ENCODE peak calls at places on chromosomes 6 and 20, in four cellular contexts. H is GM12878, Y is K562, T is HepG2. N is an unnamed sample.

GRCh38 chr6:153170511-153170910 is 39.4 kb upstream of the RGS17 start:
- DNase-seq in H (no peak), Y (no peak), T (no peak), N (no peak)

GRCh38 chr6:110332281-110332680 is 25.9 kb downstream of the METTL24 start:
- DNase-seq in H (no peak), Y (no peak), T (no peak), N (no peak)

GRCh38 chr20:11323821-11324220 is 593.9 kb upstream of the BTBD3 start:
- DNase-seq in H (no peak), Y (no peak), T (no peak), N (no peak)

GRCh38 chr20:31605902-31606677 is 1.0 kb downstream of the ID1 start:
- DNase-seq in H (no peak), Y (peak), T (peak), N (no peak)

GRCh38 chr6:42199106-42199981 is 4.6 kb upstream of the GUCA1B start:
- DNase-seq in H (no peak), Y (peak), T (peak), N (no peak)

GRCh38 chr20:61817575-61817974 is 248.1 kb downstream of the TAF4 start:
- DNase-seq in H (no peak), Y (no peak), T (no peak), N (no peak)

GRCh38 chr6:130895516-130895915 is 68.3 kb downstream of the SMLR1 start:
- DNase-seq in H (no peak), Y (no peak), T (no peak), N (no peak)

GRCh38 chr20:52972190-52972937 is at the start of gene TSHZ2:
- DNase-seq in H (no peak), Y (no peak), T (peak), N (peak)

GRCh38 chr6:140203611-140204553 is 829.4 kb upstream of the CITED2 start:
- DNase-seq in H (no peak), Y (no peak), T (no peak), N (no peak)

GRCh38 chr20:36472656-36473071 is 68.7 kb upstream of the MYL9 start:
- DNase-seq in H (no peak), Y (peak), T (no peak), N (no peak)

GRCh38 chr6:41177287-41177686 is 14.4 kb upstream of the TREM2 start:
- DNase-seq in H (no peak), Y (no peak), T (no peak), N (no peak)

GRCh38 chr20:48908661-48909316 is 12.7 kb upstream of the ARFGEF2 start:
- DNase-seq in H (no peak), Y (no peak), T (no peak), N (no peak)

GRCh38 chr6:89745728-89746127 is 73.9 kb downstream of the MDN1 start:
- DNase-seq in H (no peak), Y (no peak), T (no peak), N (no peak)

GRCh38 chr6:37222125-37222967 is 35.2 kb upstream of the TBC1D22B start:
- DNase-seq in H (peak), Y (peak), T (peak), N (peak)

GRCh38 chr20:49447946-49448809 is 34.3 kb downstream of the KCNB1 start:
- DNase-seq in H (no peak), Y (no peak), T (no peak), N (no peak)

GRCh38 chr6:19995575-19996257 is 158.5 kb downstream of the ID4 start:
- DNase-seq in H (no peak), Y (peak), T (no peak), N (no peak)
- TF ChIP-seq TARDBP in H (no peak), Y (no peak), T (no peak), N (no peak)

DNA sequence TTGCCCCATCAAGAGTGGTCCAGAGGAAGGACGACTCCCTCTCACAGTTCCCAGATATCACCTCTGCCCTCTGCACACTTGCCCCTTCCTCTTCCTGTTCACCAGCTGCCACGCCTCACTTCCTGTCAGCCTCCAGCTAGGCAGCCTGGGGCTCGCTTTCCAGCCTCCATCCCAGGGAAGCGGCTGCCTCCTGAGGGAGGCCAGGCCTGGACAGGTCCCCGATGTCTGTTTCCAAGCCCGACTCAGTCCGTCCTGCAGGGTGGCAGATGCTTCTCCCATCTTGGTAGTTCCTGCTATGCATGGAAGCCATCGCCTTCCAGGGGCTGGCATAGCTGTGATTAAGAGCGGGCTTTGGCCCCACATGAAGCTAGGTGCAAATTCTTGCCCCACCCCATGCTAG is 233.5 kb upstream of the PMEPA1 start:
- DNase-seq in H (no peak), Y (no peak), T (no peak), N (no peak)
- TF ChIP-seq FOXK2 in H (no peak), Y (no peak), T (no peak), N (no peak)

DNA sequence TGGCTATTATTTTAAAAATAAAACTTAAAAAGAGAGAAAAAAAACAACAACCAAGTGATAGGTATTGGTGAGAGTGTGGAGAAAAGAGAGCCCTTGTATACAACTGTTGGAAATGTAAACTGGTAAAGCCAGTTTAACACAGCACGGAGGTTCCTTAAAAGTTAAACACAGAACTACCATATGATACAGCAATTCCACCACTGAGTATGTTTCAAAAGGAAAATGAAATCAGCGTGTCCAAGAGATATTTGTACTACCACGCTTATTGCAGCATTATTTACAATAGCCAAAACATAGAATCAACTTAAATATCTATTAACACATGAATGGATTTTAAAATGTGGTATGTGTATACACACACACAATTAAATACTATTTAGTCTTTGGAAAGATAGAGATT is 1.1 kb downstream of the PTCHD4 start:
- DNase-seq in H (no peak), Y (no peak), T (peak), N (no peak)
- TF ChIP-seq TARDBP in H (no peak), Y (no peak), T (no peak), N (no peak)

GRCh38 chr20:805713-806112 is 27.8 kb upstream of the FAM110A start:
- DNase-seq in H (no peak), Y (no peak), T (no peak), N (no peak)
- TF ChIP-seq FOXK2 in H (no peak), Y (no peak), T (no peak), N (no peak)

GRCh38 chr6:106527979-106528378 is 101.3 kb downstream of the RTN4IP1 start:
- DNase-seq in H (no peak), Y (no peak), T (no peak), N (no peak)
- TF ChIP-seq TARDBP in H (no peak), Y (no peak), T (no peak), N (no peak)

DNA sequence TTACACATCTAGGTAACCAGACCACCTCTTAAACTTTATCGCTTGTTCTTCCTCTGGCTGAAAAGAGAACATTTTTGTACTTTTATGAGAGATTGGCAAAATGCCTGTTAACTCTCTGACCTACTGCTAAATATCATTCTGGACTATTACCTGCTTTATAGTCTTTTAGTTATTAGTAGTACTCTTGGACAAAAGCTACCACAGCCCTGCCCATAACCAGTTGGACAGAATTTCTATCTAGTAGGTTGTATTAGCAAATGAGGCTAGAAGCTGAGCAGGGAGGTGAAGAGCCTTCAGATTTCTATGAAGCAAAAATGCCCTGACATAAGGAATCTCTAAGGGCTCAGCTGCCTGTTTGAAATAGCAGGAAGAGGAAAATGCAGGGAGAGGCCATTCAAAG is 268.5 kb downstream of the CD109 start:
- DNase-seq in H (no peak), Y (no peak), T (no peak), N (no peak)
- TF ChIP-seq FOXK2 in H (no peak), Y (no peak), T (no peak), N (no peak)

GRCh38 chr6:52576392-52577021 is 353 bp downstream of the TRAM2 start:
- DNase-seq in H (peak), Y (peak), T (peak), N (peak)
- TF ChIP-seq TARDBP in H (no peak), Y (no peak), T (peak), N (no peak)

DNA sequence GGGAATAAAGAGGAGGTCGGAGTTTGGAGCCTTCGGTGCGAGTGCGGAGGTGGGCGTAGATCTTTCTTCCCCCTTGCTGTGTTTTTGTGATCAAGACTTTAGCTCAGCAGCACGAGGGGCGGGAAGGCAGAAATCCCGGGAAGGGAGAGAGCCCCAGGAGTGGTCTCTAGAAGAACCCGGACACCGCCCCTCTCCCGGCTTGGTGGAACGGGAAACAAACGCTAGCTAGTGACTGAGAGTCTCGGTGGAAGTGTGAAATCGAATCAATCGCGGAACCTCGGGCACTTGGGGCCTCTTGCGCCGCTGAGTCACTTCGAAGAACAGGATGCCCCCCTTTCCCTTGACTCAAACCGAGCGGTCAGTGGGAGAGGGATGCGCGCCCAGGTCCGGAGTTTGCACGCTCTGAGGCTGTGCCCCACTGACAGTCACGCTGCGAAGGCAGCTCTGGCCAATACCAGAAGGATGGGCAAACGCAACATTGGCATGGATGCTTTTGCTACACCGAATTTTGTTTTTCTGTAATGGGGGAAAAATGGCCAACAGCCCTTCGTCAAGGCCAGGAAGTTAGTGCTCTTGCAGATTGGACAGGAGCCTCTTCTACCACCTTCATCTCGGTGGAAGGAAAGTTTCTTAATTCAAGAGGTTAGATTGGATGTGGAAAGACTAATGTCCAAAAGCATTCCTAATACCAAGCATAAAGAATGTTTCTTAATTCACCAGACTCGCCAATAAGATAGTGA is 1.6 kb upstream of the OLIG3 start:
- DNase-seq in H (no peak), Y (no peak), T (no peak), N (no peak)
- TF ChIP-seq FOXK2 in H (no peak), Y (no peak), T (no peak), N (no peak)

DNA sequence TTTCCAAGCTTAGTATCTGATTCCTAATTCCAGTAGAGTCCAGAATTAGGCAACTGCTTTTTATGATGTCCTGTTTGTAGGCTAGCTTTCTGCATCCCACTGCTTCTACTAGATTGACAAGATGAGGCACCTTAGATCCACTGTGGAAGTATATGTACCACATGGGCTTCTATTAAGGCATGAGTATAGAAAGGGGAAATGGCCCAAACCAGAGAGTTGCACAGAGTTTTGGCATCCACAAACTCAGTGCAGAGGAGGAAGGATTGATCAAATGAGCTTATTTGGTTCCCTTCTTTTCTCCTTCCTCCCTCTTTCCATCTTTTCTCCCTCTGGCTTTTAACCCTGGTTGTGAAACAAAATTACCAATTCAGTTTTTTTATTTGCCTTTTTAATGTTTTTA is 969.3 kb downstream of the KIF16B start:
- DNase-seq in H (no peak), Y (no peak), T (no peak), N (no peak)
- TF ChIP-seq TARDBP in H (no peak), Y (no peak), T (no peak), N (no peak)

N was measured in HEK293T.